ENCODE peak calls at places on chromosomes 4 and X, in eight cellular contexts. One of them, this sample, is unnamed.

GRCh38 chr4:31088600-31089230 is 368.5 kb downstream of the PCDH7 start:
- DNase-seq in A549: no peak
- DNase-seq in ovary: no peak
- DNase-seq in H1: no peak
- DNase-seq in lower leg skin: no peak
- DNase-seq in GM23338: no peak
- DNase-seq in CD8-positive, alpha-beta T cell: no peak
- DNase-seq in NB4: no peak
- DNase-seq in this sample: no peak

GRCh38 chrX:40172169-40172979 is 74.6 kb upstream of the BCOR start:
- DNase-seq in A549: no peak
- DNase-seq in NB4: peak; percentile 49
- DNase-seq in H1: no peak
- DNase-seq in CD8-positive, alpha-beta T cell: no peak
- DNase-seq in lower leg skin: no peak
- DNase-seq in GM23338: peak; percentile 38
- DNase-seq in ovary: peak; percentile 78
- DNase-seq in this sample: no peak

GRCh38 chr4:19540859-19541258 is 710.8 kb upstream of the SLIT2 start:
- DNase-seq in CD8-positive, alpha-beta T cell: no peak
- DNase-seq in GM23338: no peak
- DNase-seq in NB4: no peak
- DNase-seq in H1: no peak
- DNase-seq in A549: no peak
- DNase-seq in ovary: no peak
- DNase-seq in lower leg skin: no peak
- DNase-seq in this sample: no peak

GRCh38 chrX:153744210-153745066 is 19.6 kb upstream of the PLXNB3 start:
- DNase-seq in GM23338: peak; percentile 48
- DNase-seq in A549: peak; percentile 40
- DNase-seq in H1: no peak
- DNase-seq in CD8-positive, alpha-beta T cell: no peak
- DNase-seq in NB4: no peak
- DNase-seq in lower leg skin: no peak
- DNase-seq in ovary: no peak
- DNase-seq in this sample: no peak

GRCh38 chr4:150971901-150972300 is 43.2 kb downstream of the LRBA start:
- DNase-seq in NB4: no peak
- DNase-seq in A549: no peak
- DNase-seq in GM23338: no peak
- DNase-seq in ovary: no peak
- DNase-seq in H1: no peak
- DNase-seq in lower leg skin: no peak
- DNase-seq in CD8-positive, alpha-beta T cell: no peak
- DNase-seq in this sample: no peak

GRCh38 chr4:13944095-13944501 is 316.6 kb upstream of the BOD1L1 start:
- DNase-seq in ovary: no peak
- DNase-seq in GM23338: no peak
- DNase-seq in A549: no peak
- DNase-seq in lower leg skin: no peak
- DNase-seq in NB4: no peak
- DNase-seq in H1: no peak
- DNase-seq in CD8-positive, alpha-beta T cell: no peak
- DNase-seq in this sample: no peak

GRCh38 chrX:31551913-31552312 is 480.1 kb upstream of the FTHL17 start:
- DNase-seq in NB4: peak; percentile 2
- DNase-seq in GM23338: no peak
- DNase-seq in A549: no peak
- DNase-seq in H1: no peak
- DNase-seq in ovary: no peak
- DNase-seq in lower leg skin: no peak
- DNase-seq in CD8-positive, alpha-beta T cell: no peak
- DNase-seq in this sample: no peak

GRCh38 chr4:23972202-23972601 is 82.4 kb upstream of the PPARGC1A start:
- DNase-seq in CD8-positive, alpha-beta T cell: no peak
- DNase-seq in H1: no peak
- DNase-seq in lower leg skin: no peak
- DNase-seq in ovary: no peak
- DNase-seq in A549: no peak
- DNase-seq in GM23338: no peak
- DNase-seq in NB4: no peak
- DNase-seq in this sample: no peak

GRCh38 chr4:87114245-87115062 is 106.0 kb downstream of the KLHL8 start:
- DNase-seq in H1: no peak
- DNase-seq in A549: no peak
- DNase-seq in lower leg skin: no peak
- DNase-seq in NB4: no peak
- DNase-seq in ovary: no peak
- DNase-seq in CD8-positive, alpha-beta T cell: no peak
- DNase-seq in GM23338: peak; percentile 74
- DNase-seq in this sample: no peak

GRCh38 chrX:15468036-15468435 is 25.1 kb downstream of the PIR start:
- DNase-seq in A549: no peak
- DNase-seq in H1: no peak
- DNase-seq in NB4: peak; percentile 46
- DNase-seq in lower leg skin: peak; percentile 62
- DNase-seq in CD8-positive, alpha-beta T cell: no peak
- DNase-seq in GM23338: peak; percentile 27
- DNase-seq in ovary: peak; percentile 34
- DNase-seq in this sample: no peak

GRCh38 chr4:142124874-142125273 is 488.5 kb downstream of the IL15 start:
- DNase-seq in NB4: no peak
- DNase-seq in ovary: no peak
- DNase-seq in lower leg skin: no peak
- DNase-seq in H1: no peak
- DNase-seq in CD8-positive, alpha-beta T cell: no peak
- DNase-seq in A549: no peak
- DNase-seq in GM23338: no peak
- DNase-seq in this sample: no peak

GRCh38 chrX:40083120-40083978 is 14.4 kb downstream of the BCOR start:
- DNase-seq in CD8-positive, alpha-beta T cell: no peak
- DNase-seq in GM23338: peak; percentile 62
- DNase-seq in NB4: peak; percentile 82
- DNase-seq in H1: no peak
- DNase-seq in ovary: peak; percentile 53
- DNase-seq in lower leg skin: no peak
- DNase-seq in A549: no peak
- DNase-seq in this sample: no peak

GRCh38 chr4:102717448-102718092 is 43.2 kb downstream of the MANBA start:
- DNase-seq in CD8-positive, alpha-beta T cell: no peak
- DNase-seq in H1: no peak
- DNase-seq in A549: peak; percentile 44
- DNase-seq in GM23338: no peak
- DNase-seq in NB4: no peak
- DNase-seq in ovary: no peak
- DNase-seq in lower leg skin: no peak
- DNase-seq in this sample: no peak

GRCh38 chr4:109294006-109294405 is 8.5 kb downstream of the COL25A1 start:
- DNase-seq in GM23338: peak; percentile 87
- DNase-seq in lower leg skin: no peak
- DNase-seq in H1: no peak
- DNase-seq in ovary: no peak
- DNase-seq in A549: peak; percentile 6
- DNase-seq in NB4: peak; percentile 58
- DNase-seq in CD8-positive, alpha-beta T cell: no peak
- DNase-seq in this sample: no peak

DNA sequence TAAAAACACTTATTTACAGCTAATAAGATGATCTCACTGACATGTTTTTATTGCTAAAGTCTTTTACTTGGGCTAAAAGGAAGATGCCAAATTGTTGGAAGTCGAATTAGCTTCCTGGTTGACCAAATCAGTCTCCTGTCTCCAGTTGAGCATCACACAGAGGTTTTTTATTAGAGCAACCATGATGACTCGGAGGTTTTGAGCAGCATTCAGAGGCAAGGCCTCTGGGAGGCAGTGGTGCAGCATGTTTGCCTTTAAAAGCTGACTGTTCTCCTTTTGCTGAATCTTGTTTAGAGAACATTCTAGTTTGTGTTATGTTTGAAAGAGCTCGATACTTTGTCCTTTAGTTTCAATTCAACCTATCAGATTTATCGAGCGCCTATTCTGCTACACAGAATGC is 2.1 kb downstream of the UCHL1 start:
- DNase-seq in CD8-positive, alpha-beta T cell: no peak
- DNase-seq in NB4: peak; percentile 69
- DNase-seq in ovary: peak; percentile 31
- DNase-seq in lower leg skin: no peak
- DNase-seq in H1: no peak
- DNase-seq in GM23338: peak; percentile 63
- DNase-seq in A549: peak; percentile 70
- DNase-seq in this sample: no peak
- TF ChIP-seq CTCF in CD8-positive, alpha-beta T cell: no peak
- TF ChIP-seq CTCF in NB4: peak; percentile 44
- TF ChIP-seq CTCF in ovary: peak; percentile 15
- TF ChIP-seq CTCF in lower leg skin: no peak
- TF ChIP-seq CTCF in H1: peak; percentile 6
- TF ChIP-seq CTCF in GM23338: peak; percentile 47
- TF ChIP-seq CTCF in A549: peak; percentile 23
- TF ChIP-seq CTCF in this sample: no peak

DNA sequence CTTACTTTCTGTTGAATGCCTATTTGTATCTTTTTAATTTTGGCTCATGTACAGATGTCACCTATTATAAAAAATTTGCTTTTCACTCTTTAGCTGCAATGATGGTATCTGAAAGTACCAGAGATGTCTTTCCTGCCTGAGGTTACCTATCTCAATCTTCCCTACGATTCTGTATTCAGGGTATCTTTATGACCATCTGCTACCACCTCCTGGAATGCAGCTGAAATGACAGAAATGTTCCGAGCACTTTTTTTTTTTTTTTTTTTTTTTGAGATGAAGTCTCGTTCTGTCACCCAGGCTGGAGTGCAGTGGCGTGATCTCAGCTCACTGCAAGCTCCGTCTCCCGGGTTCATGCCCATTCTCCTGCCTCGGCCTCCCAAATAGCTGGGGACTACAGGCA is 136.4 kb downstream of the REPS2 start:
- DNase-seq in ovary: no peak
- DNase-seq in GM23338: peak; percentile 43
- DNase-seq in CD8-positive, alpha-beta T cell: no peak
- DNase-seq in lower leg skin: no peak
- DNase-seq in H1: no peak
- DNase-seq in NB4: peak; percentile 25
- DNase-seq in A549: peak; percentile 42
- DNase-seq in this sample: no peak
- TF ChIP-seq CTCF in ovary: no peak
- TF ChIP-seq CTCF in GM23338: peak; percentile 49
- TF ChIP-seq CTCF in CD8-positive, alpha-beta T cell: no peak
- TF ChIP-seq CTCF in lower leg skin: no peak
- TF ChIP-seq CTCF in H1: peak; percentile 16
- TF ChIP-seq CTCF in NB4: peak; percentile 19
- TF ChIP-seq CTCF in A549: peak; percentile 36
- TF ChIP-seq CTCF in this sample: no peak

DNA sequence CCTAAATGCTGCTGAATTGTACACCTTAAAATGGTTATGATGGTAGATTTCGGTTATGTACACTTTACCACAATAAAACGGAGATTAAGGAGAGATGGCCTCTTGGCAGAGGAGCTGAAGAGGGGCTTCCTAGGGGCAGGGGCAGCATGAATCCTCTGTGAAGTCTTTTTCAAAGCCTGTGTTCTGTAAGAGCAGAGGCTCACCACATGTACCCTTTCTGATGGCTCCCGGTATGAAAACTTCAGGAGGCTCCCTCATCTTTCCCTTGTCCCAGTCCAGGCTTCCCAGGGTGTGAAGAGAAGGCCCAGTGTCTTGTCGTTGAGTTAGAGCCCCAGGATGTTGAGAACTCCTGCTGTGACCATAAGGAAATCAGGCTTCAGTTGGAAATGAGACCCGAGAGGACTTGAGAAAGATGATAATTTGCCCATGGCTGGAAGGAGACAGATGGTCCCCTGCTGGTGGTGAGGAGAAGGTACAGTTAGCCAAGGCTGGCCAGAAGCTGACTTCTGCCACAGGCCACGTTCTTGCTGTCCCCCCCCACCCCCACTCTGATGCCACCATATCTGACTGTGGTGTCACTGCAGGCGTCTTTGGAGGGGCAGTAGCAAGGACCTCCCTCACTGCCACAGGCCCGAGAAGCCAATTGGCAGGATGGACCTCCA is 31.8 kb upstream of the MTM1 start:
- DNase-seq in ovary: no peak
- DNase-seq in H1: no peak
- DNase-seq in A549: peak; percentile 28
- DNase-seq in CD8-positive, alpha-beta T cell: no peak
- DNase-seq in GM23338: peak; percentile 6
- DNase-seq in lower leg skin: no peak
- DNase-seq in NB4: peak; percentile 30
- DNase-seq in this sample: no peak
- TF ChIP-seq CTCF in ovary: no peak
- TF ChIP-seq CTCF in H1: no peak
- TF ChIP-seq CTCF in A549: no peak
- TF ChIP-seq CTCF in CD8-positive, alpha-beta T cell: no peak
- TF ChIP-seq CTCF in GM23338: peak; percentile 42
- TF ChIP-seq CTCF in lower leg skin: no peak
- TF ChIP-seq CTCF in NB4: peak; percentile 34
- TF ChIP-seq CTCF in this sample: no peak

GRCh38 chrX:97326456-97326855 is 442.7 kb downstream of the RPA4 start:
- DNase-seq in ovary: no peak
- DNase-seq in lower leg skin: no peak
- DNase-seq in A549: no peak
- DNase-seq in H1: no peak
- DNase-seq in NB4: no peak
- DNase-seq in CD8-positive, alpha-beta T cell: no peak
- DNase-seq in GM23338: no peak
- DNase-seq in this sample: no peak

GRCh38 chrX:97334850-97335249 is 451.1 kb downstream of the RPA4 start:
- DNase-seq in GM23338: no peak
- DNase-seq in lower leg skin: no peak
- DNase-seq in A549: no peak
- DNase-seq in H1: no peak
- DNase-seq in CD8-positive, alpha-beta T cell: no peak
- DNase-seq in NB4: no peak
- DNase-seq in ovary: no peak
- DNase-seq in this sample: no peak

GRCh38 chrX:97332963-97333362 is 449.3 kb downstream of the RPA4 start:
- DNase-seq in H1: no peak
- DNase-seq in CD8-positive, alpha-beta T cell: no peak
- DNase-seq in GM23338: no peak
- DNase-seq in ovary: no peak
- DNase-seq in A549: no peak
- DNase-seq in lower leg skin: no peak
- DNase-seq in NB4: no peak
- DNase-seq in this sample: no peak

GRCh38 chrX:97330150-97330549 is 446.4 kb downstream of the RPA4 start:
- DNase-seq in H1: no peak
- DNase-seq in ovary: no peak
- DNase-seq in CD8-positive, alpha-beta T cell: no peak
- DNase-seq in GM23338: no peak
- DNase-seq in lower leg skin: no peak
- DNase-seq in A549: no peak
- DNase-seq in NB4: no peak
- DNase-seq in this sample: no peak

GRCh38 chrX:97328853-97329252 is 445.1 kb downstream of the RPA4 start:
- DNase-seq in A549: peak; percentile 0
- DNase-seq in CD8-positive, alpha-beta T cell: no peak
- DNase-seq in lower leg skin: no peak
- DNase-seq in ovary: no peak
- DNase-seq in GM23338: no peak
- DNase-seq in NB4: no peak
- DNase-seq in H1: no peak
- DNase-seq in this sample: no peak
- TF ChIP-seq CTCF in A549: no peak
- TF ChIP-seq CTCF in CD8-positive, alpha-beta T cell: no peak
- TF ChIP-seq CTCF in lower leg skin: no peak
- TF ChIP-seq CTCF in ovary: no peak
- TF ChIP-seq CTCF in GM23338: no peak
- TF ChIP-seq CTCF in NB4: no peak
- TF ChIP-seq CTCF in H1: no peak
- TF ChIP-seq CTCF in this sample: no peak

This sample was measured in natural killer cell.